ENCODE peak calls at places on chromosomes 3 and 15, in six cellular contexts. L is activated B cell treated with CpG ODN at 0.5 μM for 24 hours, I is MM.1S, V is heart right ventricle, D is HFFc6, W is psoas muscle. A is an unnamed sample.

GRCh38 chr3:43638594-43639447 is 17.0 kb upstream of the ANO10 start:
- DNase-seq in L (no peak), I (peak), V (no peak), D (peak), W (no peak), A (no peak)

GRCh38 chr3:32640939-32641725 is 43.9 kb upstream of the CNOT10 start:
- DNase-seq in L (no peak), I (no peak), V (peak), D (no peak), W (no peak), A (no peak)

GRCh38 chr3:156906275-156906674 is 80.1 kb downstream of the LEKR1 start:
- DNase-seq in L (no peak), I (no peak), V (no peak), D (no peak), W (no peak), A (no peak)

GRCh38 chr15:59039225-59039624 is 51.8 kb downstream of the RNF111 start:
- DNase-seq in L (no peak), I (no peak), V (no peak), D (no peak), W (no peak), A (no peak)

GRCh38 chr15:67125589-67126502 is 60.4 kb downstream of the SMAD3 start:
- DNase-seq in L (no peak), I (no peak), V (peak), D (peak), W (peak), A (no peak)

GRCh38 chr15:69141286-69141701 is 19.1 kb upstream of the GLCE start:
- DNase-seq in L (no peak), I (no peak), V (no peak), D (no peak), W (no peak), A (no peak)

GRCh38 chr3:134149286-134149685 is 101.4 kb downstream of the RYK start:
- DNase-seq in L (no peak), I (no peak), V (no peak), D (peak), W (no peak), A (no peak)

GRCh38 chr3:45566951-45567411 is 27.6 kb upstream of the LIMD1 start:
- DNase-seq in L (no peak), I (no peak), V (no peak), D (no peak), W (no peak), A (no peak)

GRCh38 chr3:159305017-159305416 is 503.2 kb downstream of the MFSD1 start:
- DNase-seq in L (no peak), I (no peak), V (no peak), D (no peak), W (no peak), A (no peak)

GRCh38 chr3:43766672-43767465 is 76.1 kb downstream of the ABHD5 start:
- DNase-seq in L (no peak), I (no peak), V (no peak), D (peak), W (no peak), A (no peak)

GRCh38 chr3:169133178-169134161 is 530.0 kb downstream of the MECOM start:
- DNase-seq in L (no peak), I (peak), V (no peak), D (no peak), W (no peak), A (no peak)

GRCh38 chr3:171846594-171846993 is 3.4 kb downstream of the TMEM212 start:
- DNase-seq in L (no peak), I (no peak), V (no peak), D (peak), W (no peak), A (no peak)

GRCh38 chr3:127407026-127407939 is 119.4 kb upstream of the PRR20G start:
- DNase-seq in L (no peak), I (no peak), V (no peak), D (no peak), W (no peak), A (no peak)

GRCh38 chr3:17070560-17070959 is 185.8 kb downstream of the PLCL2 start:
- DNase-seq in L (no peak), I (no peak), V (peak), D (no peak), W (peak), A (no peak)

GRCh38 chr3:154792828-154793227 is 287.3 kb upstream of the MME start:
- DNase-seq in L (no peak), I (no peak), V (no peak), D (no peak), W (no peak), A (no peak)

GRCh38 chr15:77031376-77032050 is 36.6 kb downstream of the PSTPIP1 start:
- DNase-seq in L (peak), I (peak), V (no peak), D (no peak), W (no peak), A (no peak)

GRCh38 chr3:52046914-52047239 is 9.5 kb downstream of the DUSP7 start:
- DNase-seq in L (no peak), I (no peak), V (no peak), D (no peak), W (no peak), A (no peak)

GRCh38 chr3:8762607-8763377 is 6.6 kb downstream of the OXTR start:
- DNase-seq in L (no peak), I (no peak), V (no peak), D (no peak), W (no peak), A (no peak)

GRCh38 chr3:22159004-22159695 is 408.1 kb upstream of the ZNF385D start:
- DNase-seq in L (no peak), I (no peak), V (no peak), D (no peak), W (no peak), A (no peak)

GRCh38 chr15:101614761-101615160 is 37.4 kb downstream of the TM2D3 start:
- DNase-seq in L (no peak), I (no peak), V (no peak), D (no peak), W (no peak), A (no peak)

GRCh38 chr3:115876860-115877646 is 253.7 kb downstream of the GAP43 start:
- DNase-seq in L (no peak), I (no peak), V (no peak), D (no peak), W (no peak), A (no peak)

GRCh38 chr3:13333236-13333897 is 86.8 kb downstream of the NUP210 start:
- DNase-seq in L (no peak), I (no peak), V (no peak), D (no peak), W (no peak), A (no peak)

GRCh38 chr3:160801386-160802118 is 45.5 kb downstream of the PPM1L start:
- DNase-seq in L (no peak), I (no peak), V (peak), D (peak), W (peak), A (no peak)

GRCh38 chr3:160675566-160676124 is 1.3 kb upstream of the ARL14 start:
- DNase-seq in L (no peak), I (no peak), V (no peak), D (no peak), W (no peak), A (no peak)

GRCh38 chr15:77836901-77837648 is 204.4 kb upstream of the LINGO1 start:
- DNase-seq in L (no peak), I (no peak), V (no peak), D (no peak), W (no peak), A (no peak)

GRCh38 chr3:51997172-51997571 is 1.5 kb upstream of the RPL29 start:
- DNase-seq in L (no peak), I (no peak), V (no peak), D (no peak), W (no peak), A (no peak)

GRCh38 chr15:101504866-101505609 is 15.5 kb upstream of the PCSK6 start:
- DNase-seq in L (no peak), I (no peak), V (no peak), D (no peak), W (no peak), A (no peak)

GRCh38 chr15:62549345-62549970 is 384.4 kb upstream of the C2CD4B start:
- DNase-seq in L (no peak), I (peak), V (no peak), D (peak), W (no peak), A (no peak)
- TF ChIP-seq CTCF in L (no peak), I (peak), V (peak), D (peak), W (peak), A (peak)

GRCh38 chr15:40702077-40702476 is 7.1 kb downstream of the RAD51 start:
- DNase-seq in L (no peak), I (peak), V (no peak), D (no peak), W (no peak), A (no peak)
- TF ChIP-seq CTCF in L (no peak), I (peak), V (no peak), D (peak), W (no peak), A (no peak)

GRCh38 chr15:91821458-91821857 is 32.0 kb upstream of the SLCO3A1 start:
- DNase-seq in L (no peak), I (no peak), V (no peak), D (no peak), W (no peak), A (no peak)

GRCh38 chr15:91824256-91824655 is 29.3 kb upstream of the SLCO3A1 start:
- DNase-seq in L (no peak), I (no peak), V (peak), D (no peak), W (no peak), A (no peak)
- TF ChIP-seq CTCF in L (no peak), I (no peak), V (no peak), D (no peak), W (no peak), A (no peak)

GRCh38 chr15:88606437-88606794 is 14.7 kb upstream of the AEN start:
- DNase-seq in L (no peak), I (no peak), V (no peak), D (no peak), W (no peak), A (no peak)

GRCh38 chr15:88604972-88605506 is 16.1 kb upstream of the AEN start:
- DNase-seq in L (no peak), I (no peak), V (no peak), D (no peak), W (no peak), A (no peak)

GRCh38 chr15:88605507-88606436 is 15.4 kb upstream of the AEN start:
- DNase-seq in L (no peak), I (peak), V (peak), D (no peak), W (peak), A (no peak)

GRCh38 chr15:88604381-88604951 is 16.7 kb upstream of the AEN start:
- DNase-seq in L (no peak), I (no peak), V (no peak), D (no peak), W (no peak), A (peak)

DNA sequence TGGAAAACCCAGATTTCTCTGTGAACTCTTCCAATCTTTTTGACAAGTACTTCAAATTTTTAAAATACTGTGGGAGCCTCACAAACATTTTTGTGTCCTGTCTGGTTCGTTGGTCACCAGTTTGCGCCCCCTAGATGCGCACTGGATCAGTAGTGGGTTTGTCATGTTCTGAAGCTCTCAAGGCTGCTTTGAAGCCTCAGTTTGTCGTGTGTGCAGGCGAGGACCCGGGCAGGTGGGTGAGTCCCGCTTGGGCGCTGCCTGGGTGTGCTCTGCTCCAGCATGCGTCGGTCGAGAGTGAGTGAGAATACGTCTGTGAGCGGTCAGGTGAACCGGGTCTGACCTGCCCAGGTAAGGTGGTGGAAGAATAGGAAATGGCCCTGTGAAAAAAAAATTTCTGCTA is 17.3 kb upstream of the AEN start:
- DNase-seq in L (no peak), I (no peak), V (no peak), D (no peak), W (no peak), A (no peak)
- TF ChIP-seq CTCF in L (no peak), I (no peak), V (no peak), D (peak), W (no peak), A (no peak)

DNA sequence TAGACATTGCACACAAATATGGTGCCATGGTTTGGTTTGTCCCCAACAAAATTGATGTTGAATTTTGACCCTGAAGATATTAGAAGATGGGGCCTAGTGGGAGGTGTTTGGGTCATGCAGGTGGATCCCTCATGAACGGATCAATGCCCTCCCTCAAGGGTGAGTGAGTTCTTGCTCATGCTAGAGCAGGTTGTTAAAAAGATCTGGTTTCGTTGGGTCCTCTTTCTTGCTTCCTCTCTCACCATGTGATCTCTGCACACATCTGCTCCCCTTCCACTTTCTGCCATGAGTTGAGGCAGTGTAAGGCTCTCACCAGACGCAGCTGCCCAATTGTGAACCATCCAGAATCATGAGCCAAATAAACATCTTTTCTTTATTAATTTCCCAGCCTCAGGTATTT is 87.8 kb upstream of the MDFIC2 start:
- DNase-seq in L (no peak), I (no peak), V (no peak), D (no peak), W (no peak), A (no peak)
- TF ChIP-seq CTCF in L (no peak), I (no peak), V (no peak), D (no peak), W (no peak), A (no peak)

GRCh38 chr3:70120360-70120966 is 120.9 kb downstream of the SAMMSON start:
- DNase-seq in L (peak), I (peak), V (peak), D (peak), W (peak), A (peak)
- TF ChIP-seq CTCF in L (peak), I (peak), V (no peak), D (peak), W (peak), A (peak)

DNA sequence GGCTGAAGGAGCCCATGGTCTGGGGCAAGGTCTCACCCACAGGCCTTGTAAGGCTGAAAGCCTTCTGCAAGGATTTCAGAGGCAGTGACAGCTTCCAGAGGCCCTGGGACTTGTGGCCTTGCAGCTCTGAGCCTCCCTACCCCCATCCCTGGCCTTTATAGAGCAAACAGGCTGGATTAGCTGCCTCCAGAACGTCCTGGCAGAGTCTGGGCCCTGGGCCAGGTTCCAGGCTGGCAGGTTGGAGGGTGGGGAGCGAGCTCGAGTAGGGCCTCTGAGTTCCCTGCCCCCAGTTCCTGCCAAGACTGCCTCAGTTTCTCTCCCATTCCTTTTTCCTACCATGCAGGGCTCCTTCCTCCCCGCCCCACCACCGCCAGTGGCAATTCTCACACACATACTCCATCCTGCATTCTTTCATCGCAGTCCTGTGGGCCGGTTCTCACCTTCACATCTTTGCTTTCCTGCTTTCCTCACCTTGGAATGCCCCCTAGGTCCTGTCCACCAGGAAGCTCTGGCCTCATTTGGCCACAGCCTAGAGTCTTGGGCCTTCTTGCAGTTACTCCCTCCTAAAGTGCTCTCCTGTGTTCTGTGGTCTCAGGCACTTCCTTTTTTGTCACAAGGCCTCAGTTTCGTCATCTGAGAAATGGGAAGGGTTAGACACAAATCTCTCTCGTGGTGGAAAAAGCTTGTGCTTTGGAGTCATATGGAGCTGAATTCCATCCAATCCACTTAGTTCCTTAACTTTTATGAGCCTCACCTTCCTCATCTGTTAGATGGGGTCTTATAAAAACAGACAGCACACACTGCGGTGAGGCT is 2.7 kb downstream of the LMAN1L start:
- DNase-seq in L (no peak), I (no peak), V (peak), D (no peak), W (no peak), A (no peak)
- TF ChIP-seq CTCF in L (no peak), I (no peak), V (no peak), D (no peak), W (no peak), A (no peak)

DNA sequence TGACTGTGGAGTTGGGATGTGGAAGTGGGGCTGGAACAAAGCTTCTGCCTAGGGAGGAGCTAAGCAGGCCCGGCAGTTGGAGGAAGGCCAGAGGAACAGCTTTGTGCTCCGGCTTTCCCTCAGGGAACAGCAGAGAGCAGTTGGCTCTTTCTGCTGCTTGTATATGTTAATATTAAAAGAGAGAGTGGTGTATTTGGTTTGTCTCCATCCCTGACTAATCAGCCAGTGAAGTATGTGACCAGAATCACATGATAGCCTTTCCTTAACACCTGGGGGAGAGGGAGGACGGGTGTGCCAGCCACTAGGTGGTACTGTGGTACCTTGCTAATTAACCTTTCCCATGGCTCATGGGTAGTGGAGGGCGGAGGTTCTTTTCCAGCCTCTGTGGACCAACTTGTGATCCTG is 10.0 kb downstream of the EIF2B5 start:
- DNase-seq in L (no peak), I (peak), V (peak), D (peak), W (no peak), A (no peak)
- TF ChIP-seq CTCF in L (no peak), I (peak), V (no peak), D (peak), W (peak), A (peak)

GRCh38 chr15:80587007-80587406 is 108.1 kb upstream of the ABHD17C start:
- DNase-seq in L (no peak), I (no peak), V (no peak), D (no peak), W (no peak), A (no peak)
- TF ChIP-seq CTCF in L (no peak), I (no peak), V (no peak), D (no peak), W (no peak), A (no peak)

GRCh38 chr3:49009391-49009790 is 2.2 kb downstream of the WDR6 start:
- DNase-seq in L (no peak), I (no peak), V (no peak), D (no peak), W (no peak), A (no peak)

GRCh38 chr3:49007068-49007770 is at the start of gene WDR6:
- DNase-seq in L (peak), I (peak), V (peak), D (peak), W (peak), A (peak)

GRCh38 chr3:49005998-49006397 is 1.2 kb upstream of the WDR6 start:
- DNase-seq in L (no peak), I (no peak), V (no peak), D (no peak), W (no peak), A (no peak)

GRCh38 chr3:49006591-49007067 is 562 bp upstream of the WDR6 start:
- DNase-seq in L (no peak), I (no peak), V (peak), D (no peak), W (peak), A (no peak)

GRCh38 chr3:49007771-49008528 is 759 bp downstream of the WDR6 start:
- DNase-seq in L (peak), I (peak), V (peak), D (peak), W (peak), A (peak)
- TF ChIP-seq CTCF in L (no peak), I (no peak), V (no peak), D (peak), W (no peak), A (no peak)

A was measured in D721Med.